ENCODE peak calls at places on chromosomes 16 and 17, in four cellular contexts. W is HL-60, C is K562, Y is GM12878. U is an unnamed sample.

GRCh38 chr16:83968483-83968865 is 430 bp downstream of the NECAB2 start:
- DNase-seq in W (no peak), C (peak; percentile 91), Y (no peak), U (no peak)

GRCh38 chr17:78111727-78112507 is 16.6 kb downstream of the TMC6 start:
- DNase-seq in W (no peak), C (no peak), Y (no peak), U (no peak)

GRCh38 chr17:38333635-38334295 is 10.0 kb downstream of the GPR179 start:
- DNase-seq in W (peak; percentile 58), C (peak; percentile 83), Y (no peak), U (peak; percentile 74)

GRCh38 chr17:17540935-17541639 is 44.9 kb upstream of the RASD1 start:
- DNase-seq in W (no peak), C (no peak), Y (no peak), U (no peak)

GRCh38 chr17:65013613-65014391 is 42.7 kb downstream of the GNA13 start:
- DNase-seq in W (peak; percentile 25), C (no peak), Y (no peak), U (no peak)

GRCh38 chr17:28119560-28119959 is 77.1 kb downstream of the NLK start:
- DNase-seq in W (no peak), C (no peak), Y (no peak), U (no peak)

GRCh38 chr17:73365934-73366623 is 54.3 kb upstream of the CDC42EP4 start:
- DNase-seq in W (no peak), C (no peak), Y (no peak), U (no peak)

GRCh38 chr17:50634915-50635719 is 436 bp downstream of the ABCC3 start:
- DNase-seq in W (no peak), C (no peak), Y (no peak), U (no peak)

GRCh38 chr17:65674246-65675045 is 113.0 kb upstream of the AXIN2 start:
- DNase-seq in W (no peak), C (no peak), Y (no peak), U (no peak)

GRCh38 chr17:74812109-74812864 is 36.1 kb upstream of the NAT9 start:
- DNase-seq in W (no peak), C (no peak), Y (no peak), U (no peak)

GRCh38 chr17:75078097-75079022 is 9.4 kb upstream of the SLC16A5 start:
- DNase-seq in W (no peak), C (no peak), Y (peak; percentile 40), U (no peak)

GRCh38 chr17:50817142-50817751 is 18.1 kb upstream of the WFIKKN2 start:
- DNase-seq in W (no peak), C (peak; percentile 84), Y (no peak), U (no peak)

GRCh38 chr16:73616186-73616585 is 568.3 kb upstream of the ZFHX3 start:
- DNase-seq in W (no peak), C (peak; percentile 11), Y (no peak), U (no peak)

GRCh38 chr17:78375401-78376079 is 2.9 kb upstream of the PGS1 start:
- DNase-seq in W (peak; percentile 60), C (no peak), Y (no peak), U (no peak)

GRCh38 chr17:82217530-82218204 is 5.0 kb upstream of the CCDC57 start:
- DNase-seq in W (peak; percentile 90), C (peak; percentile 79), Y (no peak), U (no peak)

GRCh38 chr17:13036776-13037175 is 18.9 kb upstream of the ELAC2 start:
- DNase-seq in W (no peak), C (no peak), Y (no peak), U (no peak)

GRCh38 chr17:77303620-77304019 is 162.9 kb downstream of the SEC14L1 start:
- DNase-seq in W (no peak), C (no peak), Y (no peak), U (no peak)

GRCh38 chr17:39555368-39555767 is 52.4 kb downstream of the NEUROD2 start:
- DNase-seq in W (no peak), C (no peak), Y (no peak), U (no peak)

GRCh38 chr16:2150418-2151187 is 2.2 kb downstream of the RAB26 start:
- DNase-seq in W (peak; percentile 44), C (no peak), Y (no peak), U (no peak)

GRCh38 chr16:16047761-16048160 is 98.3 kb downstream of the ABCC1 start:
- DNase-seq in W (no peak), C (no peak), Y (no peak), U (no peak)

GRCh38 chr16:16045879-16046278 is 96.5 kb downstream of the ABCC1 start:
- DNase-seq in W (peak; percentile 51), C (no peak), Y (no peak), U (no peak)

GRCh38 chr16:16042076-16042475 is 92.7 kb downstream of the ABCC1 start:
- DNase-seq in W (no peak), C (no peak), Y (no peak), U (no peak)

GRCh38 chr16:16048904-16049582 is 99.6 kb downstream of the ABCC1 start:
- DNase-seq in W (no peak), C (peak; percentile 78), Y (no peak), U (no peak)

GRCh38 chr16:16045311-16045710 is 95.9 kb downstream of the ABCC1 start:
- DNase-seq in W (no peak), C (no peak), Y (no peak), U (no peak)
- TF ChIP-seq SPI1 in W (no peak), C (no peak), Y (no peak), U (no peak)

GRCh38 chr16:27852116-27852515 is 211.4 kb downstream of the GSG1L start:
- DNase-seq in W (no peak), C (no peak), Y (no peak), U (no peak)
- TF ChIP-seq SPI1 in W (no peak), C (no peak), Y (no peak), U (no peak)

GRCh38 chr16:14098081-14098480 is 27.0 kb downstream of the MRTFB start:
- DNase-seq in W (no peak), C (no peak), Y (no peak), U (no peak)

GRCh38 chr16:14102925-14103720 is 32.0 kb downstream of the MRTFB start:
- DNase-seq in W (no peak), C (no peak), Y (no peak), U (no peak)

GRCh38 chr16:14101415-14101814 is 30.3 kb downstream of the MRTFB start:
- DNase-seq in W (no peak), C (no peak), Y (no peak), U (no peak)

GRCh38 chr16:14104066-14104465 is 32.9 kb downstream of the MRTFB start:
- DNase-seq in W (no peak), C (no peak), Y (no peak), U (no peak)

DNA sequence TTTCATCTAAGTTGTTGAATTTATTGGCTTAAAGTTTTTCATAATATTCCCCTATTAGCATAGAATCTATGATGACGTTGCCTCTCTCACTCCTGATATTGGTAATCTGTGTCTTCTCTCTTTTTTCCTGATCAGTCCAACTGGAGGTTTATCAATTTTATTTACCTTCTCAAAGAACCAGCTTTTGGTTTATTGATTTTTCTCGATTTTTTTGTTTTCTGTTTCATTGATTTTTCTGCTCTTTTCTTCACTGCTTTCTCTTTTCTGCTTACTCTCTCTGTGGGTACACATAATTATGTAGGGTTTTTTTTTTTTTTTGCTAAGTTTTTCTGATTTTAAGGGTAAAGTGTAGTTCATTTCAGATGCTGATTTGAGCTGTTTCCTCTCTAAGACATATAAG is 29.7 kb downstream of the MRTFB start:
- DNase-seq in W (no peak), C (no peak), Y (no peak), U (no peak)
- TF ChIP-seq SPI1 in W (no peak), C (no peak), Y (no peak), U (no peak)

DNA sequence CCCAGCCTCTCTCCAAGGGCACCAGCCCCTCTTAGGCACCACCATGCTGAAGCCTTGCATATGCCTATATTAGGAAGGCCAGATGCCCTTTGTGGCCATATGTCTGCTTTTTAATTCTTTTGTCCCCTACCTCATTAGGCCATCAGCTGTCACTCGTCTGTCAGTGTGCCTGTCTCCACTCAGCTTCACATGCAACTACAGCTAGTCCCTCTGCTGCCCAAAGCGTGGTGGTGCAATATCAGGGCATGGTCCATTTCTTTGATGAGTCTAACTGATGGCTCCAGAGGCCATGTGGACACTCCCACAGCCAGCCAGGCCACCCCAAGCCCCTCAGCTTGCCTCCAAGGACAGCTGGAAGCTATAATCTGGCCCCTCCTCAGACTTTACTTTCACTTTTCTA is 36.3 kb downstream of the MYO18A start:
- DNase-seq in W (peak; percentile 78), C (no peak), Y (no peak), U (no peak)
- TF ChIP-seq SPI1 in W (no peak), C (no peak), Y (no peak), U (no peak)

GRCh38 chr17:3879591-3880417 is 13.0 kb downstream of the CAMKK1 start:
- DNase-seq in W (no peak), C (no peak), Y (no peak), U (no peak)
- TF ChIP-seq SPI1 in W (no peak), C (no peak), Y (no peak), U (no peak)

GRCh38 chr17:31877341-31877740 is 18.3 kb upstream of the COPRS start:
- DNase-seq in W (no peak), C (no peak), Y (no peak), U (no peak)

GRCh38 chr17:31877911-31878702 is 19.1 kb upstream of the COPRS start:
- DNase-seq in W (no peak), C (no peak), Y (no peak), U (no peak)

GRCh38 chr17:31880311-31880710 is 21.2 kb downstream of the UTP6 start:
- DNase-seq in W (no peak), C (no peak), Y (no peak), U (no peak)

GRCh38 chr17:31875081-31875480 is 16.0 kb upstream of the COPRS start:
- DNase-seq in W (no peak), C (no peak), Y (no peak), U (no peak)

DNA sequence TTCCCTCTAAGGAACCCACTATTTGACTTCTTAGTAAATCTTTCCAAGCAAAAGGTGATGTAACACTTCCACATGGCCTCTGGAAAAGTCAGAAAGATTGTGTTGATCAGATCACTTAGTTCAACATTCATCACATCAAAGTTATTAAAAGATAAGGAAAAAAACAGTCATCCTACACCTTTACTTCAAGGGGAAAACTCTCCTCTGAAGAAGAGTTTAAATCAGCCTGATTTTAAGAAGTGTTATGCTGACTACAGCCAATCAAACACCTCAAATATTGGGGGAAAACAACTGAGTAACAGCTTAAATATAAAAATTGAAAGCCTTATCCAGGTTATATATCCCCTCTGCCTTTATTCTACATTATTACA is 19.6 kb upstream of the COPRS start:
- DNase-seq in W (no peak), C (no peak), Y (no peak), U (no peak)
- TF ChIP-seq SPI1 in W (no peak), C (no peak), Y (no peak), U (no peak)